ENCODE peak calls at places on chromosomes 13 and 19, in five cellular contexts. One of them, this sample, is unnamed.

GRCh38 chr19:14544977-14545715 is 15.8 kb downstream of the TECR start:
- DNase-seq in right lobe of liver: peak
- DNase-seq in heart left ventricle: peak
- DNase-seq in heart right ventricle: peak
- DNase-seq in nephron progenitor cell: no peak
- DNase-seq in this sample: no peak

GRCh38 chr19:45507864-45508680 is 793 bp downstream of the VASP start:
- DNase-seq in right lobe of liver: no peak
- DNase-seq in heart left ventricle: peak
- DNase-seq in heart right ventricle: peak
- DNase-seq in nephron progenitor cell: peak
- DNase-seq in this sample: no peak

GRCh38 chr13:98576215-98576945 is 527 bp downstream of the STK24 start:
- DNase-seq in right lobe of liver: peak
- DNase-seq in heart left ventricle: peak
- DNase-seq in heart right ventricle: peak
- DNase-seq in nephron progenitor cell: peak
- DNase-seq in this sample: no peak

GRCh38 chr13:20713751-20714150 is 10.3 kb downstream of the IL17D start:
- DNase-seq in right lobe of liver: no peak
- DNase-seq in heart left ventricle: peak
- DNase-seq in heart right ventricle: no peak
- DNase-seq in nephron progenitor cell: no peak
- DNase-seq in this sample: no peak

GRCh38 chr13:43830481-43830873 is 43.7 kb upstream of the ENOX1 start:
- DNase-seq in right lobe of liver: no peak
- DNase-seq in heart left ventricle: no peak
- DNase-seq in heart right ventricle: no peak
- DNase-seq in nephron progenitor cell: no peak
- DNase-seq in this sample: no peak

GRCh38 chr19:53432088-53432661 is 391 bp downstream of the ZNF761 start:
- DNase-seq in right lobe of liver: peak
- DNase-seq in heart left ventricle: peak
- DNase-seq in heart right ventricle: peak
- DNase-seq in nephron progenitor cell: peak
- DNase-seq in this sample: no peak

GRCh38 chr13:97043302-97043701 is 49.0 kb upstream of the OXGR1 start:
- DNase-seq in right lobe of liver: no peak
- DNase-seq in heart left ventricle: no peak
- DNase-seq in heart right ventricle: no peak
- DNase-seq in nephron progenitor cell: no peak
- DNase-seq in this sample: no peak

GRCh38 chr19:38268539-38268938 is 4.2 kb downstream of the SPINT2 start:
- DNase-seq in right lobe of liver: no peak
- DNase-seq in heart left ventricle: no peak
- DNase-seq in heart right ventricle: no peak
- DNase-seq in nephron progenitor cell: no peak
- DNase-seq in this sample: no peak

GRCh38 chr19:46134527-46134926 is 10.0 kb upstream of the IGFL3 start:
- DNase-seq in right lobe of liver: no peak
- DNase-seq in heart left ventricle: no peak
- DNase-seq in heart right ventricle: no peak
- DNase-seq in nephron progenitor cell: no peak
- DNase-seq in this sample: no peak

GRCh38 chr19:48910803-48911202 is 10.7 kb downstream of the NUCB1 start:
- DNase-seq in right lobe of liver: no peak
- DNase-seq in heart left ventricle: no peak
- DNase-seq in heart right ventricle: no peak
- DNase-seq in nephron progenitor cell: no peak
- DNase-seq in this sample: no peak

GRCh38 chr19:4208385-4209094 is 20.8 kb upstream of the EBI3 start:
- DNase-seq in right lobe of liver: no peak
- DNase-seq in heart left ventricle: no peak
- DNase-seq in heart right ventricle: no peak
- DNase-seq in nephron progenitor cell: no peak
- DNase-seq in this sample: no peak

GRCh38 chr13:94154362-94154761 is 325.1 kb downstream of the DCT start:
- DNase-seq in right lobe of liver: peak
- DNase-seq in heart left ventricle: no peak
- DNase-seq in heart right ventricle: no peak
- DNase-seq in nephron progenitor cell: no peak
- DNase-seq in this sample: no peak

GRCh38 chr13:89783221-89783755 is 1564.2 kb upstream of the MIR17HG start:
- DNase-seq in right lobe of liver: no peak
- DNase-seq in heart left ventricle: no peak
- DNase-seq in heart right ventricle: no peak
- DNase-seq in nephron progenitor cell: no peak
- DNase-seq in this sample: no peak

GRCh38 chr19:57558525-57558924 is 1.1 kb downstream of the ZNF550 start:
- DNase-seq in right lobe of liver: no peak
- DNase-seq in heart left ventricle: no peak
- DNase-seq in heart right ventricle: no peak
- DNase-seq in nephron progenitor cell: no peak
- DNase-seq in this sample: no peak

GRCh38 chr19:13727798-13728197 is 36.5 kb upstream of the MRI1 start:
- DNase-seq in right lobe of liver: no peak
- DNase-seq in heart left ventricle: no peak
- DNase-seq in heart right ventricle: no peak
- DNase-seq in nephron progenitor cell: no peak
- DNase-seq in this sample: no peak

GRCh38 chr19:44141191-44142013 is at the start of gene ZNF234:
- DNase-seq in right lobe of liver: peak
- DNase-seq in heart left ventricle: peak
- DNase-seq in heart right ventricle: peak
- DNase-seq in nephron progenitor cell: peak
- DNase-seq in this sample: peak

GRCh38 chr19:51691122-51692064 is 1.7 kb upstream of the SPACA6 start:
- DNase-seq in right lobe of liver: no peak
- DNase-seq in heart left ventricle: no peak
- DNase-seq in heart right ventricle: no peak
- DNase-seq in nephron progenitor cell: peak
- DNase-seq in this sample: no peak

GRCh38 chr13:40254394-40254793 is 412.0 kb downstream of the FOXO1 start:
- DNase-seq in right lobe of liver: no peak
- DNase-seq in heart left ventricle: no peak
- DNase-seq in heart right ventricle: no peak
- DNase-seq in nephron progenitor cell: no peak
- DNase-seq in this sample: no peak

GRCh38 chr19:34299576-34299975 is 45.2 kb downstream of the GARRE1 start:
- DNase-seq in right lobe of liver: no peak
- DNase-seq in heart left ventricle: no peak
- DNase-seq in heart right ventricle: no peak
- DNase-seq in nephron progenitor cell: no peak
- DNase-seq in this sample: no peak

GRCh38 chr19:48633148-48634035 is 3.8 kb downstream of the DBP start:
- DNase-seq in right lobe of liver: no peak
- DNase-seq in heart left ventricle: no peak
- DNase-seq in heart right ventricle: no peak
- DNase-seq in nephron progenitor cell: no peak
- DNase-seq in this sample: no peak

GRCh38 chr19:47228168-47228936 is 2.6 kb downstream of the BBC3 start:
- DNase-seq in right lobe of liver: peak
- DNase-seq in heart left ventricle: peak
- DNase-seq in heart right ventricle: peak
- DNase-seq in nephron progenitor cell: no peak
- DNase-seq in this sample: no peak

GRCh38 chr13:107365466-107366215 is 797.7 kb upstream of the ARGLU1 start:
- DNase-seq in right lobe of liver: no peak
- DNase-seq in heart left ventricle: no peak
- DNase-seq in heart right ventricle: no peak
- DNase-seq in nephron progenitor cell: no peak
- DNase-seq in this sample: no peak

GRCh38 chr19:36041831-36042230 is 9.2 kb upstream of the CLIP3 start:
- DNase-seq in right lobe of liver: no peak
- DNase-seq in heart left ventricle: no peak
- DNase-seq in heart right ventricle: no peak
- DNase-seq in nephron progenitor cell: no peak
- DNase-seq in this sample: no peak

GRCh38 chr19:18170714-18171255 is 2.8 kb upstream of the IFI30 start:
- DNase-seq in right lobe of liver: no peak
- DNase-seq in heart left ventricle: peak
- DNase-seq in heart right ventricle: no peak
- DNase-seq in nephron progenitor cell: no peak
- DNase-seq in this sample: no peak

GRCh38 chr19:48497728-48498575 is 13.7 kb downstream of the LMTK3 start:
- DNase-seq in right lobe of liver: no peak
- DNase-seq in heart left ventricle: no peak
- DNase-seq in heart right ventricle: no peak
- DNase-seq in nephron progenitor cell: no peak
- DNase-seq in this sample: no peak

GRCh38 chr19:11421607-11422098 is 2.5 kb upstream of the RGL3 start:
- DNase-seq in right lobe of liver: peak
- DNase-seq in heart left ventricle: no peak
- DNase-seq in heart right ventricle: peak
- DNase-seq in nephron progenitor cell: peak
- DNase-seq in this sample: peak

GRCh38 chr13:66563076-66563475 is 667.1 kb downstream of the PCDH9 start:
- DNase-seq in right lobe of liver: no peak
- DNase-seq in heart left ventricle: no peak
- DNase-seq in heart right ventricle: no peak
- DNase-seq in nephron progenitor cell: no peak
- DNase-seq in this sample: no peak

GRCh38 chr19:14019100-14019499 is 8.8 kb upstream of the RLN3 start:
- DNase-seq in right lobe of liver: no peak
- DNase-seq in heart left ventricle: no peak
- DNase-seq in heart right ventricle: no peak
- DNase-seq in nephron progenitor cell: no peak
- DNase-seq in this sample: no peak

GRCh38 chr13:111040821-111041220 is 74.3 kb upstream of the ARHGEF7 start:
- DNase-seq in right lobe of liver: no peak
- DNase-seq in heart left ventricle: no peak
- DNase-seq in heart right ventricle: no peak
- DNase-seq in nephron progenitor cell: no peak
- DNase-seq in this sample: no peak

GRCh38 chr13:38905081-38905480 is 85.5 kb downstream of the STOML3 start:
- DNase-seq in right lobe of liver: no peak
- DNase-seq in heart left ventricle: no peak
- DNase-seq in heart right ventricle: no peak
- DNase-seq in nephron progenitor cell: no peak
- DNase-seq in this sample: no peak

GRCh38 chr13:49253310-49253709 is 5.6 kb downstream of the CDADC1 start:
- DNase-seq in right lobe of liver: no peak
- DNase-seq in heart left ventricle: no peak
- DNase-seq in heart right ventricle: no peak
- DNase-seq in nephron progenitor cell: no peak
- DNase-seq in this sample: no peak

GRCh38 chr13:76828316-76828741 is 57.9 kb downstream of the KCTD12 start:
- DNase-seq in right lobe of liver: no peak
- DNase-seq in heart left ventricle: no peak
- DNase-seq in heart right ventricle: no peak
- DNase-seq in nephron progenitor cell: no peak
- DNase-seq in this sample: no peak

GRCh38 chr13:110047511-110047910 is 259.4 kb downstream of the COL4A1 start:
- DNase-seq in right lobe of liver: peak
- DNase-seq in heart left ventricle: peak
- DNase-seq in heart right ventricle: peak
- DNase-seq in nephron progenitor cell: no peak
- DNase-seq in this sample: no peak

GRCh38 chr13:37395544-37395943 is 203.0 kb downstream of the POSTN start:
- DNase-seq in right lobe of liver: no peak
- DNase-seq in heart left ventricle: no peak
- DNase-seq in heart right ventricle: no peak
- DNase-seq in nephron progenitor cell: no peak
- DNase-seq in this sample: no peak

GRCh38 chr13:99956473-99957349 is 14.9 kb downstream of the ZIC5 start:
- DNase-seq in right lobe of liver: no peak
- DNase-seq in heart left ventricle: no peak
- DNase-seq in heart right ventricle: no peak
- DNase-seq in nephron progenitor cell: peak
- DNase-seq in this sample: no peak

GRCh38 chr19:51687791-51688664 is 5.1 kb upstream of the SPACA6 start:
- DNase-seq in right lobe of liver: no peak
- DNase-seq in heart left ventricle: peak
- DNase-seq in heart right ventricle: peak
- DNase-seq in nephron progenitor cell: peak
- DNase-seq in this sample: no peak

GRCh38 chr19:39865953-39866352 is 19.8 kb upstream of the FBL start:
- DNase-seq in right lobe of liver: no peak
- DNase-seq in heart left ventricle: no peak
- DNase-seq in heart right ventricle: no peak
- DNase-seq in nephron progenitor cell: no peak
- DNase-seq in this sample: no peak

GRCh38 chr19:50669319-50670101 is 20.3 kb downstream of the C19orf81 start:
- DNase-seq in right lobe of liver: no peak
- DNase-seq in heart left ventricle: no peak
- DNase-seq in heart right ventricle: no peak
- DNase-seq in nephron progenitor cell: peak
- DNase-seq in this sample: peak

GRCh38 chr19:7789447-7789846 is 26.4 kb downstream of the CLEC4M start:
- DNase-seq in right lobe of liver: no peak
- DNase-seq in heart left ventricle: no peak
- DNase-seq in heart right ventricle: no peak
- DNase-seq in nephron progenitor cell: peak
- DNase-seq in this sample: no peak

This sample was measured in GM19239.